ENCODE peak calls at places on chromosomes 12 and 14, in four cellular contexts. G, M, Z and U are unnamed samples.

GRCh38 chr14:40093800-40094199 is 661.6 kb upstream of the FBXO33 start:
- DNase-seq in G (no peak), M (no peak), Z (no peak), U (no peak)

GRCh38 chr14:21868442-21869046 is 194.9 kb upstream of the OR4E1 start:
- DNase-seq in G (no peak), M (no peak), Z (no peak), U (peak; percentile 60)

GRCh38 chr14:31239673-31240072 is 32.1 kb upstream of the HECTD1 start:
- DNase-seq in G (no peak), M (no peak), Z (peak; percentile 76), U (no peak)

GRCh38 chr14:66482873-66483272 is 3.3 kb upstream of the CCDC196 start:
- DNase-seq in G (no peak), M (no peak), Z (no peak), U (no peak)

GRCh38 chr12:75881910-75882309 is 149.7 kb downstream of the PHLDA1 start:
- DNase-seq in G (no peak), M (no peak), Z (no peak), U (no peak)

GRCh38 chr12:52837341-52837741 is 3.2 kb upstream of the KRT79 start:
- DNase-seq in G (no peak), M (no peak), Z (no peak), U (no peak)

GRCh38 chr12:41819948-41820347 is 324.7 kb downstream of the GXYLT1 start:
- DNase-seq in G (no peak), M (no peak), Z (no peak), U (no peak)

GRCh38 chr12:127899981-127900380 is 367.0 kb upstream of the TMEM132C start:
- DNase-seq in G (no peak), M (no peak), Z (no peak), U (no peak)

GRCh38 chr14:96182546-96182945 is 22.1 kb upstream of the BDKRB2 start:
- DNase-seq in G (no peak), M (no peak), Z (no peak), U (no peak)

GRCh38 chr12:10067259-10067658 is 31.5 kb downstream of the CLEC1A start:
- DNase-seq in G (no peak), M (no peak), Z (no peak), U (no peak)

GRCh38 chr12:121857322-121858246 is 1.1 kb downstream of the HPD start:
- DNase-seq in G (no peak), M (no peak), Z (no peak), U (no peak)

GRCh38 chr12:15532364-15532977 is 210.2 kb downstream of the PTPRO start:
- DNase-seq in G (no peak), M (no peak), Z (no peak), U (peak; percentile 64)

GRCh38 chr12:52900896-52901714 is 3.8 kb downstream of the KRT8 start:
- DNase-seq in G (no peak), M (no peak), Z (no peak), U (no peak)

GRCh38 chr12:116559330-116560080 is at the start of gene MAP1LC3B2:
- DNase-seq in G (no peak), M (no peak), Z (peak; percentile 75), U (peak; percentile 91)

GRCh38 chr12:101108130-101108529 is 101.9 kb downstream of the SLC5A8 start:
- DNase-seq in G (no peak), M (no peak), Z (no peak), U (peak; percentile 9)

GRCh38 chr12:26651566-26652188 is 181.3 kb downstream of the ITPR2 start:
- DNase-seq in G (no peak), M (no peak), Z (no peak), U (peak; percentile 32)

GRCh38 chr12:2307550-2307949 is 254.8 kb downstream of the CACNA1C start:
- DNase-seq in G (no peak), M (no peak), Z (no peak), U (no peak)

GRCh38 chr14:88233915-88234314 is 89.2 kb downstream of the KCNK10 start:
- DNase-seq in G (no peak), M (no peak), Z (no peak), U (no peak)

GRCh38 chr14:99141236-99141635 is 130.8 kb downstream of the BCL11B start:
- DNase-seq in G (no peak), M (no peak), Z (no peak), U (no peak)
- H3K27ac ChIP-seq in G (no peak overlapping the region), M (no peak overlapping the region), Z (no peak overlapping the region), U (no peak overlapping the region)

GRCh38 chr12:71338933-71339332 is 100.7 kb upstream of the LGR5 start:
- DNase-seq in G (no peak), M (no peak), Z (no peak), U (no peak)
- H3K4me3 ChIP-seq in G (no peak overlapping the region), M (no peak overlapping the region), Z (no peak overlapping the region), U (no peak overlapping the region)

GRCh38 chr12:82904219-82904795 is 217.6 kb downstream of the TMTC2 start:
- DNase-seq in G (no peak), M (no peak), Z (no peak), U (no peak)
- H3K27ac ChIP-seq in G (no peak overlapping the region), M (no peak overlapping the region), Z (no peak overlapping the region), U (no peak overlapping the region)

DNA sequence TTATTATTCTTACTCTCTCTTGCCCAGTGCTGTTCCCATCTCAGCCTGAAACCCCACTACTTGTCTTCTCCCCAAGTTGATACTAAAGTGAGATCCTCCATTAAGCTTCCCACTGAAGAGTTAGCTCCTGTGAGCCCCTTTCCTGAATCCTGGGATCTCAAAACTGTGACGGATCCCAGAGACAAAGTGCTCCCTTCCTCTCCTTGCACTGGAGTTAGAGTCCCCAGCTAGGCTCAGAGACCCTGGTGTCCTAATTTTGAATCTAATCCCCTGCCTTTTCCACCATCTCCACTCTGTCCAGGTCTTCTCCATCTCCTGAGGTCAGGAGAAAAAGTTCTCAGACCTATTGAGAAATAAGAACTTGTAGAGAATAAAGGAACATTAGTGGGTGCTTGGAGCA is 17.6 kb upstream of the TBX3 start:
- DNase-seq in G (no peak), M (no peak), Z (no peak), U (no peak)
- H3K4me3 ChIP-seq in G (no peak overlapping the region), M (no peak overlapping the region), Z (no peak overlapping the region), U (no peak overlapping the region)

GRCh38 chr12:96889273-96889933 is 17.7 kb upstream of the NEDD1 start:
- DNase-seq in G (no peak), M (no peak), Z (no peak), U (no peak)
- H3K27ac ChIP-seq in G (no peak overlapping the region), M (no peak overlapping the region), Z (no peak overlapping the region), U (no peak overlapping the region)

GRCh38 chr12:32534698-32535097 is 135.3 kb downstream of the FGD4 start:
- DNase-seq in G (no peak), M (no peak), Z (no peak), U (no peak)
- H3K4me3 ChIP-seq in G (peak overlapping the region; percentile 53), M (peak overlapping the region; percentile 42), Z (peak overlapping the region; percentile 47), U (peak overlapping the region; percentile 62)

GRCh38 chr14:54739514-54739913 is 163.1 kb downstream of the GCH1 start:
- DNase-seq in G (no peak), M (no peak), Z (no peak), U (no peak)

GRCh38 chr14:54730156-54730961 is 163.4 kb downstream of the SAMD4A start:
- DNase-seq in G (no peak), M (no peak), Z (no peak), U (peak; percentile 33)

GRCh38 chr14:54737132-54737711 is 165.4 kb downstream of the GCH1 start:
- DNase-seq in G (no peak), M (no peak), Z (no peak), U (no peak)

GRCh38 chr14:54738009-54738408 is 164.6 kb downstream of the GCH1 start:
- DNase-seq in G (no peak), M (no peak), Z (no peak), U (no peak)

DNA sequence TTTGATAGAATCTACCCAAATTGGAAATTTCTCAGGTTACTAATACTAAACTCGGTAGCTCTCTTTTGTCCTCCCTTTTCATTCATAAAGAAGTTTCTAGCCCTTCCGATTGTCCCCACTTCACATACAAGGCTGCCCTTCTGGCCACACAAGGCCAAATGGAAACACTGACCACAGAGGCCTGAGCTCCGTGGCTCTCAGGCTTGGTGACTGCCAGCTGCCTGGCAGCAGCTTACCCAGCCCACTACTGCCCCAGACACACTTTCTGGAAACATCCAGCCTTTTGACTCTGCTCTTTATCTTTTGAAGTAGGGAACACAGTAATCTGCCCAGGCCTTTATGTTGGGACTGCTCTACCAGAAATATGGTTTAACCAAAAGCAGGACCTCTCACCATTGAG is 167.2 kb downstream of the GCH1 start:
- DNase-seq in G (no peak), M (no peak), Z (no peak), U (no peak)
- H3K27ac ChIP-seq in G (peak overlapping the region; percentile 68), M (no peak overlapping the region), Z (no peak overlapping the region), U (no peak overlapping the region)

DNA sequence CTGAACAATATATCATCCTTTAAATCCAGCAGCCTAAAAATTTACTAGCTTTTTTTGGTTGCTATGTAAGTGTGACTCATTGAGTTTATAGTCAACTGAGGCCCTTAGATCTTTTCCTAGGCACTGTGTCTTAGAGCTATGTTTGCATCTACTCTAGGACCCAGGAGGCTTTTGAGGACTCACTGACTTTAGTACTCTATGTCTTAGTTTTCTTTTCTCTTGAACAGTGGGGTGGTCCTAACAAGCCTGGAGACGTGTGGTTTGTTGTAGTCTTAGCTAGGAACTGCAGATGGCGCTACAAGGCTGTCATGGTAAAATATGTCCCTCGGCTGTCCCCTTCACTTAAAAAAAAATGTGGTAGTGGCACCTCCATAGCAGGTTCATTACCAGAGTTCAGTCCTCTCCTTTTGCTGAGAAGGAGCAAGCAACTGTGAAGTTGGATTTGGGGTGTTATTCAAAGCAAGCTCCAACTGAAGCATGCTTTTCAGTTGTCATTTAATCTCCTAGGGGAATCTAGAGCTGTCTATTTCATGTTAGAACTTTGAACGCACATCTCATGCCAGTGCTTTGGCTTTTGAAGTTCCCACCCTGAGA is 8.6 kb upstream of the SPATS2 start:
- DNase-seq in G (peak; percentile 60), M (no peak), Z (no peak), U (peak; percentile 76)
- H3K4me3 ChIP-seq in G (no peak overlapping the region), M (no peak overlapping the region), Z (no peak overlapping the region), U (no peak overlapping the region)

DNA sequence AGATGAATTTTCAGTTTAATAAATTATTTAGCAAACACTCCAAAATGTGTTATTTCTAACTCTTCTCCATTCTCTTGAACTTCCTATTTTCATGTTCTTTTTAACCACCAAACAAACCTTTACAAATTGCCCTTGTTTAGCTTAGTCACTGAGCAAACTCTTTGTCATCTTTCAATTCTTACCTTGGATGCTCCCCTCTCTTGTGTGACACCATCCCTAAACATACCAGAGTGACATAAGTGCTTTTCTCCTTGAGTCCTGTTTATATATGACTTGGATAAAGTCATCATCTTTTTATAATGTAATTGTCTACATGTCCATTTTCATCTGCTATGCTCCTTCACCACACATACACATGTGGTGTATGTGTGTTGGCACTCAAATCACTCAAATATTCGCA is 3.4 kb upstream of the TMEM19 start:
- DNase-seq in G (no peak), M (no peak), Z (no peak), U (no peak)
- H3K27ac ChIP-seq in G (no peak overlapping the region), M (no peak overlapping the region), Z (no peak overlapping the region), U (no peak overlapping the region)